ENCODE peak calls at places on chromosomes 12 and 14, in four cellular contexts. R, P, X and T are unnamed samples. For H3K9me3, the result is how much of the 10 kb centered on the place peaks cover.

GRCh38 chr12:75982974-75983660 is 48.5 kb downstream of the PHLDA1 start:
- DNase-seq in P (no peak), R (no peak), X (no peak), T (no peak)

GRCh38 chr14:53999061-53999488 is 42.5 kb upstream of the BMP4 start:
- DNase-seq in X (no peak), P (no peak), R (peak), T (no peak)

GRCh38 chr14:98593361-98593761 is 678.6 kb downstream of the BCL11B start:
- DNase-seq in P (no peak), X (no peak), R (no peak), T (no peak)

GRCh38 chr12:108316153-108316892 is 22.8 kb downstream of the CMKLR1 start:
- DNase-seq in R (no peak), X (no peak), P (no peak), T (no peak)

GRCh38 chr14:24430682-24431568 is 1.2 kb downstream of the KHNYN start:
- DNase-seq in P (no peak), R (no peak), X (no peak), T (no peak)

GRCh38 chr12:57218030-57218853 is 1.6 kb downstream of the NXPH4 start:
- DNase-seq in X (no peak), R (no peak), P (peak), T (no peak)

GRCh38 chr14:104265918-104266642 is 127.7 kb downstream of the KIF26A start:
- DNase-seq in X (no peak), P (no peak), R (no peak), T (no peak)

GRCh38 chr14:69325646-69326265 is 65.8 kb downstream of the GALNT16 start:
- DNase-seq in P (peak), X (peak), R (no peak), T (no peak)

GRCh38 chr14:34466691-34467090 is 4.7 kb upstream of the SPTSSA start:
- DNase-seq in P (no peak), R (no peak), X (no peak), T (no peak)

GRCh38 chr14:58109761-58110160 is 42.3 kb downstream of the ARMH4 start:
- DNase-seq in X (no peak), R (no peak), P (no peak), T (no peak)

GRCh38 chr14:64117671-64118402 is 176.3 kb downstream of the ESR2 start:
- DNase-seq in X (no peak), R (no peak), P (no peak), T (no peak)

DNA sequence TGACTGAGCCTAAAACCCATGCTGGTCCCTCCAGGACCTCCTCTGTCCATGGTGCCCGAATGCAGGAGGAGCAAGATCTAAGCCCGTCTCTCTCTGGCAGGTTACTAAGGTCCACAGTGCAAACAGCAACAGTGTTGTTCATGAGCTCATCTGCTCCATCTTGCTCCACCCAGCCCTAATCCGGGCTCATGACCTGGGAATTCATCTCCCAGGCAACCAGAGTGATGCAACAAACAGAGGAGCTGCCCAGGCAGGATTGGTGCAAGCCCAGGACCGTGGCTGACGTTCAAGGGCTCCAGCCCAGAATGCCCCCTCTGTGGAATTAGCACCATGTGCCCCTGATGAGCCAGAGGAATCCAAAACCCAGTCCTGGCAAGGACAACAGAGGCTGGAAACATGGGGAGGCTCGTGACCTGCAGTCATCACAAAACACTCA is 29.9 kb downstream of the HSPB8 start:
- DNase-seq in X (peak), P (no peak), R (peak), T (peak)
- TF ChIP-seq EP300 in X (peak), P (no peak), R (no peak), T (peak)

GRCh38 chr14:52267501-52268190 is at the start of gene PTGDR:
- DNase-seq in P (peak), R (no peak), X (no peak), T (no peak)
- H3K4me3 ChIP-seq in P (no peak), R (no peak), X (peak), T (peak)

DNA sequence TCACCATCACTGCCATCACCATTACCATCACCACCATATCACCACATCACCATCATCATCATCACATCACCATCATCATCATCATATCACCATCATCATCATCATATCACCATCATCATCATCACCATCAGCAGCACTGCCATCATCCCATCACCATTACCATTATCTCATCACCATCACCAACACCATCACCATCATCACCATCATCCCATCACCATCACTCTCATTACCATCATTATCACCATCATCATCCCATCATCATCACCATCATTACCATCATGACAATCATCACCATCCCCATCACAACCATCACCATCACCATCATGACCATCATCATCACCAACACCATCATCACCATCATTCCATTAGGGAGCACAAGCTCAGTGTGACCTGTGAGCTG is 318.0 kb downstream of the ADGRD1 start:
- DNase-seq in P (no peak), R (no peak), X (no peak), T (no peak)
- H3K9me3 ChIP-seq in P (under half), R (under half), X (under half), T (under half)

GRCh38 chr14:89364316-89364715 is 52.7 kb downstream of the FOXN3 start:
- DNase-seq in X (no peak), R (no peak), P (no peak), T (no peak)
- TF ChIP-seq EP300 in X (no peak), R (no peak), P (no peak), T (no peak)

GRCh38 chr12:124804011-124804621 is 59.5 kb downstream of the SCARB1 start:
- DNase-seq in P (peak), R (peak), X (no peak), T (no peak)
- H3K4me3 ChIP-seq in P (no peak), R (no peak), X (no peak), T (no peak)